ENCODE peak calls at places on chromosomes 5 and 9, in six cellular contexts. One of them, this sample, is unnamed.

GRCh38 chr9:79946718-79947117 is 375.0 kb downstream of the TLE4 start:
- DNase-seq in lower lobe of right lung: no peak
- DNase-seq in brain microvascular endothelial cell: peak
- DNase-seq in body of pancreas: no peak
- DNase-seq in naive thymus-derived CD4-positive, alpha-beta T cell: no peak
- DNase-seq in sigmoid colon: no peak
- DNase-seq in this sample: no peak

GRCh38 chr9:92151691-92152393 is 36.6 kb upstream of the SPTLC1 start:
- DNase-seq in lower lobe of right lung: no peak
- DNase-seq in brain microvascular endothelial cell: peak
- DNase-seq in body of pancreas: peak
- DNase-seq in naive thymus-derived CD4-positive, alpha-beta T cell: no peak
- DNase-seq in sigmoid colon: peak
- DNase-seq in this sample: no peak

GRCh38 chr5:159911349-159911748 is 4.9 kb upstream of the ADRA1B start:
- DNase-seq in lower lobe of right lung: no peak
- DNase-seq in brain microvascular endothelial cell: no peak
- DNase-seq in body of pancreas: no peak
- DNase-seq in naive thymus-derived CD4-positive, alpha-beta T cell: no peak
- DNase-seq in sigmoid colon: no peak
- DNase-seq in this sample: no peak

GRCh38 chr5:3818612-3819011 is 223.0 kb downstream of the IRX1 start:
- DNase-seq in lower lobe of right lung: no peak
- DNase-seq in brain microvascular endothelial cell: no peak
- DNase-seq in body of pancreas: no peak
- DNase-seq in naive thymus-derived CD4-positive, alpha-beta T cell: no peak
- DNase-seq in sigmoid colon: no peak
- DNase-seq in this sample: no peak

GRCh38 chr5:159965031-159965837 is 43.7 kb upstream of the TTC1 start:
- DNase-seq in lower lobe of right lung: peak
- DNase-seq in brain microvascular endothelial cell: peak
- DNase-seq in body of pancreas: peak
- DNase-seq in naive thymus-derived CD4-positive, alpha-beta T cell: no peak
- DNase-seq in sigmoid colon: no peak
- DNase-seq in this sample: no peak

GRCh38 chr5:159510282-159510681 is 180.0 kb upstream of the IL12B start:
- DNase-seq in lower lobe of right lung: peak
- DNase-seq in brain microvascular endothelial cell: peak
- DNase-seq in body of pancreas: peak
- DNase-seq in naive thymus-derived CD4-positive, alpha-beta T cell: no peak
- DNase-seq in sigmoid colon: no peak
- DNase-seq in this sample: no peak

GRCh38 chr5:31106742-31107546 is 86.5 kb upstream of the CDH6 start:
- DNase-seq in lower lobe of right lung: no peak
- DNase-seq in brain microvascular endothelial cell: peak
- DNase-seq in body of pancreas: no peak
- DNase-seq in naive thymus-derived CD4-positive, alpha-beta T cell: no peak
- DNase-seq in sigmoid colon: no peak
- DNase-seq in this sample: no peak

GRCh38 chr9:113654605-113655193 is 191.2 kb downstream of the RGS3 start:
- DNase-seq in lower lobe of right lung: no peak
- DNase-seq in brain microvascular endothelial cell: no peak
- DNase-seq in body of pancreas: peak
- DNase-seq in naive thymus-derived CD4-positive, alpha-beta T cell: no peak
- DNase-seq in sigmoid colon: peak
- DNase-seq in this sample: no peak

GRCh38 chr9:123938401-123938800 is 8.5 kb upstream of the DENND1A start:
- DNase-seq in lower lobe of right lung: no peak
- DNase-seq in brain microvascular endothelial cell: no peak
- DNase-seq in body of pancreas: no peak
- DNase-seq in naive thymus-derived CD4-positive, alpha-beta T cell: no peak
- DNase-seq in sigmoid colon: no peak
- DNase-seq in this sample: no peak

GRCh38 chr5:126525630-126526245 is 69.3 kb downstream of the ALDH7A1 start:
- DNase-seq in lower lobe of right lung: peak
- DNase-seq in brain microvascular endothelial cell: no peak
- DNase-seq in body of pancreas: peak
- DNase-seq in naive thymus-derived CD4-positive, alpha-beta T cell: no peak
- DNase-seq in sigmoid colon: peak
- DNase-seq in this sample: peak

GRCh38 chr5:32363030-32363429 is 50.3 kb upstream of the MTMR12 start:
- DNase-seq in lower lobe of right lung: no peak
- DNase-seq in brain microvascular endothelial cell: no peak
- DNase-seq in body of pancreas: no peak
- DNase-seq in naive thymus-derived CD4-positive, alpha-beta T cell: no peak
- DNase-seq in sigmoid colon: no peak
- DNase-seq in this sample: no peak

GRCh38 chr5:96127538-96127937 is 165.9 kb upstream of the ELL2 start:
- DNase-seq in lower lobe of right lung: no peak
- DNase-seq in brain microvascular endothelial cell: no peak
- DNase-seq in body of pancreas: no peak
- DNase-seq in naive thymus-derived CD4-positive, alpha-beta T cell: no peak
- DNase-seq in sigmoid colon: no peak
- DNase-seq in this sample: no peak

GRCh38 chr5:78482948-78483347 is 122.5 kb downstream of the SCAMP1 start:
- DNase-seq in lower lobe of right lung: no peak
- DNase-seq in brain microvascular endothelial cell: no peak
- DNase-seq in body of pancreas: peak
- DNase-seq in naive thymus-derived CD4-positive, alpha-beta T cell: no peak
- DNase-seq in sigmoid colon: no peak
- DNase-seq in this sample: no peak

GRCh38 chr5:78486223-78486622 is 125.8 kb downstream of the SCAMP1 start:
- DNase-seq in lower lobe of right lung: no peak
- DNase-seq in brain microvascular endothelial cell: no peak
- DNase-seq in body of pancreas: no peak
- DNase-seq in naive thymus-derived CD4-positive, alpha-beta T cell: no peak
- DNase-seq in sigmoid colon: no peak
- DNase-seq in this sample: no peak

DNA sequence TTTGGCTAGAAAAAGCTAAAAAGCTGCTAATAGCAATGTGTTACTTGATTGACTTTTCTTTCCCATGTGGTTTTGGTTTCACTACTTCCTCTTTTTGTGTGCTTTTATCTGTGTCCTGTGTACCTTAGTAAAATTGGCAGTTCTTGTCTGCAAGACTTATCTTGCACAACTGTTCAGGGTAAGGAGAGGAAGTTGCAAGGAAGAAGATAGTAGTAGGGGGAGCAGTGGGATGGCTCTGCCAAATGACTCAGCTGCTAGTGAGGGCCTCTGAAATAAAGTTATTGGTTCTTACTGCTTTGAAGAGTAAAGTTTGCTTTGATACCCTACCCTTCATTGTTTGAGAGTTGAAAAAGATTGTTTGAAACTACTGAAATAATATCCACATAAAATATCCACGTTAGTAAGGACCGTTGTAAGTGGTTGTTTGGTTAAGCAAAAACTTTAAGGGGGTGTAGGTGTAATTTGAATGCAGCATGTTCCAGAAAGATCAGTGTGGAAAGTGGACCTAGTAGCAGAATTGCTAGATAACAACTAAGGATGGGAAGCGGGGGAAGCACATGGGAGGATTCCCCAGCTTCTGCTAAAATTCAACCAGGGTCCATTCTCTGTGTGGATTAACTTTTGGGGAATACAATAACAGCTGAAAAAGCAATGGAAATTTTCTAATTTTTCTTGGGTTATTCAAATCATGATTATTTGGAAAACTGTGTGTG is 123.5 kb downstream of the SCAMP1 start:
- DNase-seq in lower lobe of right lung: no peak
- DNase-seq in brain microvascular endothelial cell: peak
- DNase-seq in body of pancreas: no peak
- DNase-seq in naive thymus-derived CD4-positive, alpha-beta T cell: no peak
- DNase-seq in sigmoid colon: no peak
- DNase-seq in this sample: no peak
- H3K27ac ChIP-seq in lower lobe of right lung: no peak
- H3K27ac ChIP-seq in brain microvascular endothelial cell: peak
- H3K27ac ChIP-seq in body of pancreas: no peak
- H3K27ac ChIP-seq in naive thymus-derived CD4-positive, alpha-beta T cell: no peak
- H3K27ac ChIP-seq in sigmoid colon: no peak
- H3K27ac ChIP-seq in this sample: no peak

GRCh38 chr9:10134266-10134665 is 478.5 kb downstream of the PTPRD start:
- DNase-seq in lower lobe of right lung: no peak
- DNase-seq in brain microvascular endothelial cell: no peak
- DNase-seq in body of pancreas: no peak
- DNase-seq in naive thymus-derived CD4-positive, alpha-beta T cell: no peak
- DNase-seq in sigmoid colon: no peak
- DNase-seq in this sample: no peak
- H3K27ac ChIP-seq in lower lobe of right lung: no peak
- H3K27ac ChIP-seq in brain microvascular endothelial cell: no peak
- H3K27ac ChIP-seq in body of pancreas: no peak
- H3K27ac ChIP-seq in naive thymus-derived CD4-positive, alpha-beta T cell: no peak
- H3K27ac ChIP-seq in sigmoid colon: no peak
- H3K27ac ChIP-seq in this sample: no peak

GRCh38 chr9:86494644-86495081 is 140.5 kb upstream of the TUT7 start:
- DNase-seq in lower lobe of right lung: no peak
- DNase-seq in brain microvascular endothelial cell: peak
- DNase-seq in body of pancreas: no peak
- DNase-seq in naive thymus-derived CD4-positive, alpha-beta T cell: no peak
- DNase-seq in sigmoid colon: no peak
- DNase-seq in this sample: no peak

GRCh38 chr9:86503926-86504325 is 149.7 kb upstream of the TUT7 start:
- DNase-seq in lower lobe of right lung: no peak
- DNase-seq in brain microvascular endothelial cell: no peak
- DNase-seq in body of pancreas: no peak
- DNase-seq in naive thymus-derived CD4-positive, alpha-beta T cell: no peak
- DNase-seq in sigmoid colon: no peak
- DNase-seq in this sample: no peak

GRCh38 chr9:86500667-86501435 is 146.6 kb upstream of the TUT7 start:
- DNase-seq in lower lobe of right lung: no peak
- DNase-seq in brain microvascular endothelial cell: peak
- DNase-seq in body of pancreas: no peak
- DNase-seq in naive thymus-derived CD4-positive, alpha-beta T cell: no peak
- DNase-seq in sigmoid colon: no peak
- DNase-seq in this sample: no peak

GRCh38 chr9:86503281-86503680 is 149.1 kb upstream of the TUT7 start:
- DNase-seq in lower lobe of right lung: no peak
- DNase-seq in brain microvascular endothelial cell: no peak
- DNase-seq in body of pancreas: no peak
- DNase-seq in naive thymus-derived CD4-positive, alpha-beta T cell: no peak
- DNase-seq in sigmoid colon: no peak
- DNase-seq in this sample: no peak

GRCh38 chr9:86500031-86500430 is 145.8 kb upstream of the TUT7 start:
- DNase-seq in lower lobe of right lung: no peak
- DNase-seq in brain microvascular endothelial cell: no peak
- DNase-seq in body of pancreas: no peak
- DNase-seq in naive thymus-derived CD4-positive, alpha-beta T cell: no peak
- DNase-seq in sigmoid colon: no peak
- DNase-seq in this sample: no peak
- H3K27ac ChIP-seq in lower lobe of right lung: no peak
- H3K27ac ChIP-seq in brain microvascular endothelial cell: no peak
- H3K27ac ChIP-seq in body of pancreas: no peak
- H3K27ac ChIP-seq in naive thymus-derived CD4-positive, alpha-beta T cell: no peak
- H3K27ac ChIP-seq in sigmoid colon: no peak
- H3K27ac ChIP-seq in this sample: no peak

DNA sequence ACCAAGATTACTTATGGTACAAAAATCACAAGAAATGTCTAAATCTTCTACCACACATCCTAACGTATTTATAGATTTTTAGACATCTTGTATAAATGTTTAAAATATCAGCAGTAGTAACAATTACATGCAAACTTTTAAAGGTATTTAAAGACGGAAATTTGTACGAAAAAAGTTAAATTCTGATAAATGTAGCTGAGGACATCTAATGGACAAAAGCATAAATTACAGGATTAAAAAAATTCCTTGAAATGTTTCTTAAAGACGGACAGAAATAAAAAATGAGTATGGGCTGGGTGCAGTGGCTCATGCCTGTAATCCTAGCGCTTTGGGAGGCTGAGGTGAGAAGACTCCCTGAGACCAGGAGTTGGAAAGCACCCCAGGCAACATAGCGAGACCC is 15.8 kb downstream of the ERCC8 start:
- DNase-seq in lower lobe of right lung: no peak
- DNase-seq in brain microvascular endothelial cell: no peak
- DNase-seq in body of pancreas: no peak
- DNase-seq in naive thymus-derived CD4-positive, alpha-beta T cell: no peak
- DNase-seq in sigmoid colon: no peak
- DNase-seq in this sample: no peak
- H3K27ac ChIP-seq in lower lobe of right lung: no peak
- H3K27ac ChIP-seq in brain microvascular endothelial cell: no peak
- H3K27ac ChIP-seq in body of pancreas: no peak
- H3K27ac ChIP-seq in naive thymus-derived CD4-positive, alpha-beta T cell: no peak
- H3K27ac ChIP-seq in sigmoid colon: no peak
- H3K27ac ChIP-seq in this sample: no peak

DNA sequence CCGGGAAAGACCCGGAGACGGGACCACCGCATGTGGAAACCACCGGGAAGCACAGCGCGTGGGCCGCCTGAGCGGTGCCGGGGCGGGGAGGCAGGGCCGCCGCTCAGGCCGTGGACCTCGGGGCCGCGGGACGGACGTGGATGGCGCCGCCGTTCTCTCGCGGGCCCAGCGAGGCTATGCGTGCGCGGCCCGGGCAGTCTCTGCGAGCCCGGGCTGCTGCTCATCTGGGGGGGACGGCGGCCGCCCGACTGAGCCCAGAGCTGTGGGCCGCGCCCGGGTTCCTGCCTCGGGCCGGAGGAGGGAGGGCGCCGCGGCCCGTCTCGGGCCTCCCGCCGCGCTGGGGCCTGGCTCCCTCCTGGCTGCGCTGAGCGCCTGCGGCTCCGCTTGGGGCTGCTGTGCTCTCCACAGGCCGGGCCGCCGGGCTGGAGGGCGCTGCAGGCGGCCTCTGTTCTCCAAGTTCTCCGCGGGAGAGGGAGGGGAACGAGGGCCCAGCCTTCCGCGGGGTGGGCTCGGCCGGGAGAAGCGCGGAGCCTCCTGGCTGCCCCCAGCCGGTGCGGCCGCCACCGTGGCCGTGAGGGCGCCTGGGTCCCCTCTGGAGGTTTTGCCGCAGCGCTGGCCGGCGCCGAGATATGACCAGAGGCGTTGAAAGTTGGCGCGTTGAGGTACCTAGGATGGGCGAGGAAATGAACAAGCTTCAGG is 13.7 kb downstream of the RABL6 start:
- DNase-seq in lower lobe of right lung: no peak
- DNase-seq in brain microvascular endothelial cell: no peak
- DNase-seq in body of pancreas: no peak
- DNase-seq in naive thymus-derived CD4-positive, alpha-beta T cell: no peak
- DNase-seq in sigmoid colon: no peak
- DNase-seq in this sample: no peak
- H3K27ac ChIP-seq in lower lobe of right lung: no peak
- H3K27ac ChIP-seq in brain microvascular endothelial cell: peak
- H3K27ac ChIP-seq in body of pancreas: no peak
- H3K27ac ChIP-seq in naive thymus-derived CD4-positive, alpha-beta T cell: no peak
- H3K27ac ChIP-seq in sigmoid colon: peak
- H3K27ac ChIP-seq in this sample: no peak

GRCh38 chr9:93665128-93665565 is 88.8 kb downstream of the PHF2 start:
- DNase-seq in lower lobe of right lung: peak
- DNase-seq in brain microvascular endothelial cell: no peak
- DNase-seq in body of pancreas: no peak
- DNase-seq in naive thymus-derived CD4-positive, alpha-beta T cell: no peak
- DNase-seq in sigmoid colon: no peak
- DNase-seq in this sample: no peak

GRCh38 chr9:93667006-93667405 is 90.6 kb downstream of the PHF2 start:
- DNase-seq in lower lobe of right lung: peak
- DNase-seq in brain microvascular endothelial cell: no peak
- DNase-seq in body of pancreas: peak
- DNase-seq in naive thymus-derived CD4-positive, alpha-beta T cell: no peak
- DNase-seq in sigmoid colon: peak
- DNase-seq in this sample: no peak

GRCh38 chr9:93665566-93666278 is 89.3 kb downstream of the PHF2 start:
- DNase-seq in lower lobe of right lung: peak
- DNase-seq in brain microvascular endothelial cell: no peak
- DNase-seq in body of pancreas: peak
- DNase-seq in naive thymus-derived CD4-positive, alpha-beta T cell: no peak
- DNase-seq in sigmoid colon: peak
- DNase-seq in this sample: no peak

GRCh38 chr9:93667627-93668026 is 91.2 kb downstream of the PHF2 start:
- DNase-seq in lower lobe of right lung: no peak
- DNase-seq in brain microvascular endothelial cell: no peak
- DNase-seq in body of pancreas: peak
- DNase-seq in naive thymus-derived CD4-positive, alpha-beta T cell: no peak
- DNase-seq in sigmoid colon: peak
- DNase-seq in this sample: no peak

GRCh38 chr9:93666279-93666784 is 89.9 kb downstream of the PHF2 start:
- DNase-seq in lower lobe of right lung: peak
- DNase-seq in brain microvascular endothelial cell: no peak
- DNase-seq in body of pancreas: peak
- DNase-seq in naive thymus-derived CD4-positive, alpha-beta T cell: no peak
- DNase-seq in sigmoid colon: peak
- DNase-seq in this sample: no peak
- H3K27ac ChIP-seq in lower lobe of right lung: no peak
- H3K27ac ChIP-seq in brain microvascular endothelial cell: no peak
- H3K27ac ChIP-seq in body of pancreas: no peak
- H3K27ac ChIP-seq in naive thymus-derived CD4-positive, alpha-beta T cell: no peak
- H3K27ac ChIP-seq in sigmoid colon: no peak
- H3K27ac ChIP-seq in this sample: no peak

This sample was measured in caudate nucleus.